ENCODE peak calls at places on chromosome 21, in five cellular contexts. One of them, this sample, is unnamed.

GRCh38 chr21:31555741-31556191 is 103.7 kb upstream of the SOD1 start:
- DNase-seq in AG08395: no peak
- DNase-seq in NCI-H1105 treated with DMSO at 0.1 percent for 48 hours: no peak
- DNase-seq in activated CD4-positive, alpha-beta T cell treated with anti-CD3 and anti-CD28 coated beads for 48 hours: no peak
- DNase-seq in ELR: no peak
- DNase-seq in this sample: no peak

GRCh38 chr21:32393677-32394001 is 827 bp upstream of the URB1 start:
- DNase-seq in activated CD4-positive, alpha-beta T cell treated with anti-CD3 and anti-CD28 coated beads for 48 hours: no peak
- DNase-seq in ELR: no peak
- DNase-seq in AG08395: no peak
- DNase-seq in NCI-H1105 treated with DMSO at 0.1 percent for 48 hours: no peak
- DNase-seq in this sample: no peak

GRCh38 chr21:39483917-39484316 is 32.1 kb downstream of the SH3BGR start:
- DNase-seq in AG08395: no peak
- DNase-seq in ELR: peak; percentile 19
- DNase-seq in activated CD4-positive, alpha-beta T cell treated with anti-CD3 and anti-CD28 coated beads for 48 hours: no peak
- DNase-seq in NCI-H1105 treated with DMSO at 0.1 percent for 48 hours: no peak
- DNase-seq in this sample: no peak

GRCh38 chr21:27802816-27803475 is 836.1 kb upstream of the ADAMTS5 start:
- DNase-seq in ELR: peak; percentile 46
- DNase-seq in AG08395: peak; percentile 58
- DNase-seq in activated CD4-positive, alpha-beta T cell treated with anti-CD3 and anti-CD28 coated beads for 48 hours: peak; percentile 38
- DNase-seq in NCI-H1105 treated with DMSO at 0.1 percent for 48 hours: peak; percentile 8
- DNase-seq in this sample: no peak

GRCh38 chr21:40166291-40166843 is 299.1 kb downstream of the PCP4 start:
- DNase-seq in NCI-H1105 treated with DMSO at 0.1 percent for 48 hours: no peak
- DNase-seq in AG08395: no peak
- DNase-seq in ELR: no peak
- DNase-seq in activated CD4-positive, alpha-beta T cell treated with anti-CD3 and anti-CD28 coated beads for 48 hours: no peak
- DNase-seq in this sample: no peak

GRCh38 chr21:46000731-46001641 is 19.4 kb downstream of the COL6A1 start:
- DNase-seq in AG08395: no peak
- DNase-seq in activated CD4-positive, alpha-beta T cell treated with anti-CD3 and anti-CD28 coated beads for 48 hours: no peak
- DNase-seq in NCI-H1105 treated with DMSO at 0.1 percent for 48 hours: no peak
- DNase-seq in ELR: no peak
- DNase-seq in this sample: no peak

GRCh38 chr21:37687001-37687400 is 229.3 kb downstream of the KCNJ6 start:
- DNase-seq in activated CD4-positive, alpha-beta T cell treated with anti-CD3 and anti-CD28 coated beads for 48 hours: no peak
- DNase-seq in NCI-H1105 treated with DMSO at 0.1 percent for 48 hours: no peak
- DNase-seq in AG08395: peak; percentile 54
- DNase-seq in ELR: peak; percentile 14
- DNase-seq in this sample: no peak

GRCh38 chr21:17427157-17427556 is 85.7 kb upstream of the CXADR start:
- DNase-seq in ELR: no peak
- DNase-seq in activated CD4-positive, alpha-beta T cell treated with anti-CD3 and anti-CD28 coated beads for 48 hours: no peak
- DNase-seq in NCI-H1105 treated with DMSO at 0.1 percent for 48 hours: no peak
- DNase-seq in AG08395: no peak
- DNase-seq in this sample: no peak

GRCh38 chr21:46634966-46635323 is 529 bp upstream of the PRMT2 start:
- DNase-seq in activated CD4-positive, alpha-beta T cell treated with anti-CD3 and anti-CD28 coated beads for 48 hours: no peak
- DNase-seq in ELR: peak; percentile 88
- DNase-seq in NCI-H1105 treated with DMSO at 0.1 percent for 48 hours: peak; percentile 77
- DNase-seq in AG08395: peak; percentile 77
- DNase-seq in this sample: no peak

GRCh38 chr21:46006547-46007497 is 25.3 kb downstream of the COL6A1 start:
- DNase-seq in activated CD4-positive, alpha-beta T cell treated with anti-CD3 and anti-CD28 coated beads for 48 hours: no peak
- DNase-seq in AG08395: no peak
- DNase-seq in NCI-H1105 treated with DMSO at 0.1 percent for 48 hours: no peak
- DNase-seq in ELR: no peak
- DNase-seq in this sample: peak; percentile 3

GRCh38 chr21:23686737-23687136 is 1920.5 kb downstream of the MRPL39 start:
- DNase-seq in ELR: no peak
- DNase-seq in NCI-H1105 treated with DMSO at 0.1 percent for 48 hours: no peak
- DNase-seq in activated CD4-positive, alpha-beta T cell treated with anti-CD3 and anti-CD28 coated beads for 48 hours: no peak
- DNase-seq in AG08395: no peak
- DNase-seq in this sample: no peak

GRCh38 chr21:45251635-45252447 is 35.9 kb downstream of the POFUT2 start:
- DNase-seq in ELR: no peak
- DNase-seq in activated CD4-positive, alpha-beta T cell treated with anti-CD3 and anti-CD28 coated beads for 48 hours: no peak
- DNase-seq in AG08395: no peak
- DNase-seq in NCI-H1105 treated with DMSO at 0.1 percent for 48 hours: no peak
- DNase-seq in this sample: no peak

GRCh38 chr21:33109574-33110339 is 39.8 kb downstream of the OLIG1 start:
- DNase-seq in NCI-H1105 treated with DMSO at 0.1 percent for 48 hours: peak; percentile 81
- DNase-seq in AG08395: no peak
- DNase-seq in activated CD4-positive, alpha-beta T cell treated with anti-CD3 and anti-CD28 coated beads for 48 hours: peak; percentile 56
- DNase-seq in ELR: no peak
- DNase-seq in this sample: no peak

GRCh38 chr21:26224351-26224750 is 53.8 kb upstream of the APP start:
- DNase-seq in NCI-H1105 treated with DMSO at 0.1 percent for 48 hours: no peak
- DNase-seq in ELR: no peak
- DNase-seq in AG08395: no peak
- DNase-seq in activated CD4-positive, alpha-beta T cell treated with anti-CD3 and anti-CD28 coated beads for 48 hours: no peak
- DNase-seq in this sample: no peak

GRCh38 chr21:33908760-33909159 is 6.8 kb downstream of the ATP5PO start:
- DNase-seq in NCI-H1105 treated with DMSO at 0.1 percent for 48 hours: no peak
- DNase-seq in activated CD4-positive, alpha-beta T cell treated with anti-CD3 and anti-CD28 coated beads for 48 hours: peak; percentile 79
- DNase-seq in AG08395: no peak
- DNase-seq in ELR: no peak
- DNase-seq in this sample: no peak

GRCh38 chr21:22063140-22063539 is 1064.9 kb downstream of the NCAM2 start:
- DNase-seq in activated CD4-positive, alpha-beta T cell treated with anti-CD3 and anti-CD28 coated beads for 48 hours: no peak
- DNase-seq in AG08395: no peak
- DNase-seq in NCI-H1105 treated with DMSO at 0.1 percent for 48 hours: no peak
- DNase-seq in ELR: no peak
- DNase-seq in this sample: no peak

GRCh38 chr21:45041351-45041805 is 33.0 kb upstream of the ADARB1 start:
- DNase-seq in AG08395: peak; percentile 91
- DNase-seq in NCI-H1105 treated with DMSO at 0.1 percent for 48 hours: no peak
- DNase-seq in ELR: no peak
- DNase-seq in activated CD4-positive, alpha-beta T cell treated with anti-CD3 and anti-CD28 coated beads for 48 hours: no peak
- DNase-seq in this sample: no peak

GRCh38 chr21:43608225-43608624 is 51.1 kb downstream of the HSF2BP start:
- DNase-seq in AG08395: no peak
- DNase-seq in NCI-H1105 treated with DMSO at 0.1 percent for 48 hours: no peak
- DNase-seq in activated CD4-positive, alpha-beta T cell treated with anti-CD3 and anti-CD28 coated beads for 48 hours: no peak
- DNase-seq in ELR: peak; percentile 75
- DNase-seq in this sample: no peak

GRCh38 chr21:42135386-42136040 is 64.4 kb downstream of the UMODL1 start:
- DNase-seq in AG08395: no peak
- DNase-seq in ELR: no peak
- DNase-seq in activated CD4-positive, alpha-beta T cell treated with anti-CD3 and anti-CD28 coated beads for 48 hours: no peak
- DNase-seq in NCI-H1105 treated with DMSO at 0.1 percent for 48 hours: no peak
- DNase-seq in this sample: no peak

GRCh38 chr21:41868062-41868710 is 11.0 kb downstream of the PRDM15 start:
- DNase-seq in AG08395: peak; percentile 54
- DNase-seq in NCI-H1105 treated with DMSO at 0.1 percent for 48 hours: no peak
- DNase-seq in ELR: peak; percentile 30
- DNase-seq in activated CD4-positive, alpha-beta T cell treated with anti-CD3 and anti-CD28 coated beads for 48 hours: no peak
- DNase-seq in this sample: no peak

GRCh38 chr21:34807146-34807880 is 138.5 kb downstream of the CLIC6 start:
- DNase-seq in ELR: peak; percentile 98
- DNase-seq in NCI-H1105 treated with DMSO at 0.1 percent for 48 hours: no peak
- DNase-seq in AG08395: peak; percentile 85
- DNase-seq in activated CD4-positive, alpha-beta T cell treated with anti-CD3 and anti-CD28 coated beads for 48 hours: peak; percentile 74
- DNase-seq in this sample: peak; percentile 44

GRCh38 chr21:22297575-22297974 is 1299.4 kb downstream of the NCAM2 start:
- DNase-seq in AG08395: no peak
- DNase-seq in ELR: no peak
- DNase-seq in NCI-H1105 treated with DMSO at 0.1 percent for 48 hours: no peak
- DNase-seq in activated CD4-positive, alpha-beta T cell treated with anti-CD3 and anti-CD28 coated beads for 48 hours: no peak
- DNase-seq in this sample: no peak

GRCh38 chr21:34072145-34073031 is 990 bp upstream of the MRPS6 start:
- DNase-seq in NCI-H1105 treated with DMSO at 0.1 percent for 48 hours: no peak
- DNase-seq in ELR: peak; percentile 37
- DNase-seq in AG08395: peak; percentile 18
- DNase-seq in activated CD4-positive, alpha-beta T cell treated with anti-CD3 and anti-CD28 coated beads for 48 hours: peak; percentile 19
- DNase-seq in this sample: no peak

GRCh38 chr21:39669485-39669884 is 56.7 kb downstream of the B3GALT5 start:
- DNase-seq in AG08395: no peak
- DNase-seq in NCI-H1105 treated with DMSO at 0.1 percent for 48 hours: no peak
- DNase-seq in activated CD4-positive, alpha-beta T cell treated with anti-CD3 and anti-CD28 coated beads for 48 hours: no peak
- DNase-seq in ELR: no peak
- DNase-seq in this sample: no peak

GRCh38 chr21:36428789-36429671 is 43.8 kb downstream of the CHAF1B start:
- DNase-seq in AG08395: no peak
- DNase-seq in activated CD4-positive, alpha-beta T cell treated with anti-CD3 and anti-CD28 coated beads for 48 hours: no peak
- DNase-seq in ELR: peak; percentile 5
- DNase-seq in NCI-H1105 treated with DMSO at 0.1 percent for 48 hours: peak; percentile 1
- DNase-seq in this sample: no peak

GRCh38 chr21:43359081-43359822 is 67.7 kb downstream of the SIK1 start:
- DNase-seq in ELR: no peak
- DNase-seq in AG08395: no peak
- DNase-seq in activated CD4-positive, alpha-beta T cell treated with anti-CD3 and anti-CD28 coated beads for 48 hours: no peak
- DNase-seq in NCI-H1105 treated with DMSO at 0.1 percent for 48 hours: no peak
- DNase-seq in this sample: no peak

GRCh38 chr21:32181415-32181814 is 97.4 kb downstream of the MIS18A start:
- DNase-seq in NCI-H1105 treated with DMSO at 0.1 percent for 48 hours: no peak
- DNase-seq in activated CD4-positive, alpha-beta T cell treated with anti-CD3 and anti-CD28 coated beads for 48 hours: no peak
- DNase-seq in ELR: no peak
- DNase-seq in AG08395: no peak
- DNase-seq in this sample: no peak

GRCh38 chr21:28539623-28539988 is 453.1 kb downstream of the LTN1 start:
- DNase-seq in ELR: no peak
- DNase-seq in NCI-H1105 treated with DMSO at 0.1 percent for 48 hours: no peak
- DNase-seq in AG08395: no peak
- DNase-seq in activated CD4-positive, alpha-beta T cell treated with anti-CD3 and anti-CD28 coated beads for 48 hours: no peak
- DNase-seq in this sample: no peak

GRCh38 chr21:35019631-35020032 is 29.5 kb downstream of the RUNX1 start:
- DNase-seq in AG08395: no peak
- DNase-seq in activated CD4-positive, alpha-beta T cell treated with anti-CD3 and anti-CD28 coated beads for 48 hours: no peak
- DNase-seq in NCI-H1105 treated with DMSO at 0.1 percent for 48 hours: no peak
- DNase-seq in ELR: no peak
- DNase-seq in this sample: no peak

GRCh38 chr21:42513985-42514882 is 582 bp downstream of the SLC37A1 start:
- DNase-seq in NCI-H1105 treated with DMSO at 0.1 percent for 48 hours: peak; percentile 48
- DNase-seq in activated CD4-positive, alpha-beta T cell treated with anti-CD3 and anti-CD28 coated beads for 48 hours: peak; percentile 74
- DNase-seq in AG08395: no peak
- DNase-seq in ELR: peak; percentile 14
- DNase-seq in this sample: peak; percentile 43

GRCh38 chr21:46605759-46606426 is 1.0 kb upstream of the S100B start:
- DNase-seq in NCI-H1105 treated with DMSO at 0.1 percent for 48 hours: no peak
- DNase-seq in AG08395: no peak
- DNase-seq in ELR: no peak
- DNase-seq in activated CD4-positive, alpha-beta T cell treated with anti-CD3 and anti-CD28 coated beads for 48 hours: peak; percentile 41
- DNase-seq in this sample: peak; percentile 31

GRCh38 chr21:46161180-46161799 is 5.9 kb upstream of the FTCD start:
- DNase-seq in AG08395: no peak
- DNase-seq in ELR: no peak
- DNase-seq in NCI-H1105 treated with DMSO at 0.1 percent for 48 hours: no peak
- DNase-seq in activated CD4-positive, alpha-beta T cell treated with anti-CD3 and anti-CD28 coated beads for 48 hours: no peak
- DNase-seq in this sample: no peak

GRCh38 chr21:27840273-27840672 is 873.4 kb upstream of the ADAMTS5 start:
- DNase-seq in ELR: no peak
- DNase-seq in activated CD4-positive, alpha-beta T cell treated with anti-CD3 and anti-CD28 coated beads for 48 hours: no peak
- DNase-seq in AG08395: no peak
- DNase-seq in NCI-H1105 treated with DMSO at 0.1 percent for 48 hours: no peak
- DNase-seq in this sample: no peak

GRCh38 chr21:46119565-46120271 is 21.8 kb downstream of the COL6A2 start:
- DNase-seq in NCI-H1105 treated with DMSO at 0.1 percent for 48 hours: no peak
- DNase-seq in AG08395: no peak
- DNase-seq in ELR: no peak
- DNase-seq in activated CD4-positive, alpha-beta T cell treated with anti-CD3 and anti-CD28 coated beads for 48 hours: no peak
- DNase-seq in this sample: no peak

GRCh38 chr21:26715878-26716506 is 129.2 kb downstream of the ADAMTS1 start:
- DNase-seq in AG08395: peak; percentile 78
- DNase-seq in activated CD4-positive, alpha-beta T cell treated with anti-CD3 and anti-CD28 coated beads for 48 hours: peak; percentile 39
- DNase-seq in NCI-H1105 treated with DMSO at 0.1 percent for 48 hours: peak; percentile 26
- DNase-seq in ELR: peak; percentile 69
- DNase-seq in this sample: no peak

GRCh38 chr21:38346286-38346685 is 89.5 kb downstream of the KCNJ15 start:
- DNase-seq in AG08395: no peak
- DNase-seq in activated CD4-positive, alpha-beta T cell treated with anti-CD3 and anti-CD28 coated beads for 48 hours: no peak
- DNase-seq in ELR: no peak
- DNase-seq in NCI-H1105 treated with DMSO at 0.1 percent for 48 hours: peak; percentile 82
- DNase-seq in this sample: no peak

This sample was measured in activated T-helper 2 cell treated with anti-CD3 and anti-CD28 coated beads, Interferon-gamma antibody, Interleukin-2, Interleukin-4, amounts not matched to agents 10 μg/mL and 5 μg/mL and 100 μg/mL, durations not matched to agents 14 hours and 24 hours and 36 hours.